ENCODE peak calls at places on chromosomes 11 and 22, in four cellular contexts. One of them, this sample, is unnamed.
A peak's percentile ranks its signal among the peaks of the same experiment; 100 is the strongest.

GRCh38 chr11:77147668-77148321 is 19.7 kb downstream of the MYO7A start:
- DNase-seq in Caco-2: no peak
- DNase-seq in iPS DF 6.9: no peak
- DNase-seq in uterus: no peak
- DNase-seq in this sample: peak; percentile 15

GRCh38 chr11:104127828-104128227 is 36.1 kb downstream of the PDGFD start:
- DNase-seq in Caco-2: no peak
- DNase-seq in iPS DF 6.9: no peak
- DNase-seq in uterus: no peak
- DNase-seq in this sample: peak; percentile 64

GRCh38 chr11:35664977-35665441 is 2.4 kb downstream of the TRIM44 start:
- DNase-seq in Caco-2: no peak
- DNase-seq in iPS DF 6.9: no peak
- DNase-seq in uterus: no peak
- DNase-seq in this sample: no peak

GRCh38 chr11:1782831-1783724 is 19.4 kb upstream of the CTSD start:
- DNase-seq in Caco-2: no peak
- DNase-seq in iPS DF 6.9: no peak
- DNase-seq in uterus: no peak
- DNase-seq in this sample: no peak

GRCh38 chr22:26547426-26547825 is 35.2 kb upstream of the TFIP11 start:
- DNase-seq in Caco-2: no peak
- DNase-seq in iPS DF 6.9: no peak
- DNase-seq in uterus: no peak
- DNase-seq in this sample: no peak

GRCh38 chr22:37254206-37254866 is 10.3 kb upstream of the RAC2 start:
- DNase-seq in Caco-2: no peak
- DNase-seq in iPS DF 6.9: no peak
- DNase-seq in uterus: no peak
- DNase-seq in this sample: no peak

GRCh38 chr11:18632841-18633240 is 1.3 kb downstream of the SPTY2D1 start:
- DNase-seq in Caco-2: no peak
- DNase-seq in iPS DF 6.9: no peak
- DNase-seq in uterus: no peak
- DNase-seq in this sample: no peak

GRCh38 chr11:69744435-69744834 is 30.7 kb downstream of the FGF4 start:
- DNase-seq in Caco-2: peak; percentile 76
- DNase-seq in iPS DF 6.9: no peak
- DNase-seq in uterus: no peak
- DNase-seq in this sample: peak; percentile 92

GRCh38 chr22:32342977-32343376 is 14.7 kb upstream of the RFPL3 start:
- DNase-seq in Caco-2: no peak
- DNase-seq in iPS DF 6.9: no peak
- DNase-seq in uterus: no peak
- DNase-seq in this sample: no peak

GRCh38 chr11:5605849-5606248 is 9.4 kb downstream of the TRIM6 start:
- DNase-seq in Caco-2: no peak
- DNase-seq in iPS DF 6.9: no peak
- DNase-seq in uterus: no peak
- DNase-seq in this sample: no peak

GRCh38 chr11:93613432-93613831 is 48.0 kb upstream of the CEP295 start:
- DNase-seq in Caco-2: no peak
- DNase-seq in iPS DF 6.9: no peak
- DNase-seq in uterus: no peak
- DNase-seq in this sample: no peak

GRCh38 chr11:118318112-118319030 is 13.8 kb downstream of the CD3E start:
- DNase-seq in Caco-2: peak; percentile 13
- DNase-seq in iPS DF 6.9: no peak
- DNase-seq in uterus: no peak
- DNase-seq in this sample: no peak

GRCh38 chr11:15807827-15808226 is 548.5 kb downstream of the SOX6 start:
- DNase-seq in Caco-2: no peak
- DNase-seq in iPS DF 6.9: no peak
- DNase-seq in uterus: no peak
- DNase-seq in this sample: no peak

GRCh38 chr11:65435981-65436411 is 13.4 kb downstream of the NEAT1 start:
- DNase-seq in Caco-2: no peak
- DNase-seq in iPS DF 6.9: no peak
- DNase-seq in uterus: no peak
- DNase-seq in this sample: peak; percentile 35

GRCh38 chr11:126118806-126119205 is 56.1 kb upstream of the CDON start:
- DNase-seq in Caco-2: no peak
- DNase-seq in iPS DF 6.9: no peak
- DNase-seq in uterus: no peak
- DNase-seq in this sample: no peak

GRCh38 chr22:43039800-43040199 is 24.9 kb upstream of the PACSIN2 start:
- DNase-seq in Caco-2: no peak
- DNase-seq in iPS DF 6.9: no peak
- DNase-seq in uterus: no peak
- DNase-seq in this sample: no peak

GRCh38 chr11:101914349-101914736 is 467 bp upstream of the CEP126 start:
- DNase-seq in Caco-2: no peak
- DNase-seq in iPS DF 6.9: no peak
- DNase-seq in uterus: no peak
- DNase-seq in this sample: peak; percentile 64

GRCh38 chr11:3642071-3642951 is 519 bp upstream of the ART5 start:
- DNase-seq in Caco-2: peak; percentile 92
- DNase-seq in iPS DF 6.9: peak; percentile 89
- DNase-seq in uterus: peak; percentile 87
- DNase-seq in this sample: peak; percentile 97

GRCh38 chr11:133934599-133935550 is 21.9 kb downstream of the IGSF9B start:
- DNase-seq in Caco-2: no peak
- DNase-seq in iPS DF 6.9: no peak
- DNase-seq in uterus: no peak
- DNase-seq in this sample: peak; percentile 35

GRCh38 chr11:19444231-19444630 is 203.5 kb upstream of the E2F8 start:
- DNase-seq in Caco-2: no peak
- DNase-seq in iPS DF 6.9: no peak
- DNase-seq in uterus: no peak
- DNase-seq in this sample: no peak

GRCh38 chr11:72475359-72475758 is 41.0 kb upstream of the CLPB start:
- DNase-seq in Caco-2: no peak
- DNase-seq in iPS DF 6.9: no peak
- DNase-seq in uterus: no peak
- DNase-seq in this sample: no peak

GRCh38 chr11:69647349-69647748 is 6.4 kb downstream of the CCND1 start:
- DNase-seq in Caco-2: no peak
- DNase-seq in iPS DF 6.9: no peak
- DNase-seq in uterus: no peak
- DNase-seq in this sample: no peak

GRCh38 chr11:95503047-95503446 is 272.0 kb upstream of the SESN3 start:
- DNase-seq in Caco-2: no peak
- DNase-seq in iPS DF 6.9: no peak
- DNase-seq in uterus: no peak
- DNase-seq in this sample: peak; percentile 61

GRCh38 chr11:47616726-47617416 is 22.7 kb upstream of the C1QTNF4 start:
- DNase-seq in Caco-2: no peak
- DNase-seq in iPS DF 6.9: peak; percentile 29
- DNase-seq in uterus: peak; percentile 59
- DNase-seq in this sample: peak; percentile 89

GRCh38 chr11:102521121-102521520 is 9.4 kb downstream of the MMP7 start:
- DNase-seq in Caco-2: no peak
- DNase-seq in iPS DF 6.9: no peak
- DNase-seq in uterus: no peak
- DNase-seq in this sample: no peak

GRCh38 chr22:47377926-47378560 is 615.6 kb downstream of the TBC1D22A start:
- DNase-seq in Caco-2: peak; percentile 14
- DNase-seq in iPS DF 6.9: no peak
- DNase-seq in uterus: no peak
- DNase-seq in this sample: no peak
- H3K9me3 ChIP-seq in Caco-2: no peaks in the 10 kb centered on the region
- H3K9me3 ChIP-seq in iPS DF 6.9: peaks cover 24% of the 10 kb centered on the region
- H3K9me3 ChIP-seq in uterus: no peaks in the 10 kb centered on the region
- H3K9me3 ChIP-seq in this sample: no peaks in the 10 kb centered on the region

DNA sequence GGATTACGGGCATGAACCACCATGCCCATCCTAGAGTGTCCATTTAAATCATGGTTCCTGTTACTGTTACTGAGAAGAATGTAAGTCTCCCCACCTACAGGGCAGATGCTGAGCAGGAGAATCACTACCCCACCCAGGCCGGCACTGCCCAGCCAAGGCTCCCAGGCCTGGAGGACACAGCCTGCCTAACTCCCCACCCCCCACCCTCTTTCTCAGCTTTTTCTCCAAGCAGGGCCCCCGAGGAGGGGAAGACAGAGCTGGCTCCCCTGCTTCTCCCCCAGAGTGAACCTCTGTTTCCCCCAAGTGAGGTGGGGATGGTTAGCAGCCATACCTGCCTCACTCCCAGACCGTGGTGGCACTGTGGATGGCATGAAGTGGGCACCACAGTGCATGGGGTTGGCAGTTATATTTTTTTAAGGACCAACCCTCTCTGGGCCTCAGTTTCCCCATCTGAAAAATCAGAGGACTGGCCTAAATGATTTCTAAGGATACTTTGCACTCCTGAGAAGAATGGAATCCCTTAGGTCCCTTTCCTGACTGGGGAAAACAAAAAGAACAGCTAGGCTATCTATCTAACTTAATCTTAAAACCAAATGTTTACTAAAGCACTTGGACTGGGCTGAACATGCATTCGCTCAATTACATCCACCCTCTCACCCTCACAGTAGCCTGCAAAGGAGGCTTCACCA is 5.0 kb downstream of the CBX7 start:
- DNase-seq in Caco-2: peak; percentile 13
- DNase-seq in iPS DF 6.9: no peak
- DNase-seq in uterus: no peak
- DNase-seq in this sample: no peak
- H3K4me1 ChIP-seq in Caco-2: peaks cover 14% of the 10 kb centered on the region
- H3K4me1 ChIP-seq in iPS DF 6.9: peaks cover 12% of the 10 kb centered on the region
- H3K4me1 ChIP-seq in uterus: peaks cover 6% of the 10 kb centered on the region
- H3K4me1 ChIP-seq in this sample: peaks cover 13% of the 10 kb centered on the region

GRCh38 chr11:130523166-130523565 is 74.7 kb downstream of the ADAMTS15 start:
- DNase-seq in Caco-2: no peak
- DNase-seq in iPS DF 6.9: no peak
- DNase-seq in uterus: no peak
- DNase-seq in this sample: no peak

GRCh38 chr11:130524132-130524790 is 75.8 kb downstream of the ADAMTS15 start:
- DNase-seq in Caco-2: no peak
- DNase-seq in iPS DF 6.9: no peak
- DNase-seq in uterus: no peak
- DNase-seq in this sample: no peak

GRCh38 chr11:130525307-130525706 is 76.9 kb downstream of the ADAMTS15 start:
- DNase-seq in Caco-2: no peak
- DNase-seq in iPS DF 6.9: no peak
- DNase-seq in uterus: no peak
- DNase-seq in this sample: no peak

GRCh38 chr11:130522284-130522961 is 74.0 kb downstream of the ADAMTS15 start:
- DNase-seq in Caco-2: peak; percentile 79
- DNase-seq in iPS DF 6.9: no peak
- DNase-seq in uterus: peak; percentile 94
- DNase-seq in this sample: peak; percentile 97

DNA sequence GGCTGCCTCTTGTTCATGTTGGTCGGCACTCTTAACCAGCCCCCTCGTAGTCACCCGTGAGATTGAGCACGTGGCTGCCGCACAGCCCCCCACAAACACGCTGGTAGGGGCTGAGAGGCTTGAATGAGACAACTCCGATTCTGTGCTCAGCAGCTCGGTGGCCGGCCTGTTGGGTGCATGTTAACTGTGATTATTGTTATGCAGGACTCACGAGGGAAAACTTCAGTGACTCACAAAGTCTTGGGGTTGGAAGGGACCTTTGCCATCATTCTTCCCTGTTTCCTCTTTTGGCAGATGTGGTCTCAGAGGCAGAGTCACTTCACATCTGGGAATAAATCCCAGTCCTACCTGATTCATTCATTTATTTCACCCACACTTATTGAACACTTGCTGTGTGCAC is 75.2 kb downstream of the ADAMTS15 start:
- DNase-seq in Caco-2: no peak
- DNase-seq in iPS DF 6.9: no peak
- DNase-seq in uterus: no peak
- DNase-seq in this sample: peak; percentile 68
- H3K4me3 ChIP-seq in Caco-2: no peak overlapping the region
- H3K4me3 ChIP-seq in iPS DF 6.9: no peak overlapping the region
- H3K4me3 ChIP-seq in uterus: no peak overlapping the region
- H3K4me3 ChIP-seq in this sample: no peak overlapping the region

GRCh38 chr11:41935795-41936194 is 476.3 kb upstream of the LRRC4C start:
- DNase-seq in Caco-2: no peak
- DNase-seq in iPS DF 6.9: no peak
- DNase-seq in uterus: no peak
- DNase-seq in this sample: no peak
- H3K9me3 ChIP-seq in Caco-2: no peaks in the 10 kb centered on the region
- H3K9me3 ChIP-seq in iPS DF 6.9: no peaks in the 10 kb centered on the region
- H3K9me3 ChIP-seq in uterus: no peaks in the 10 kb centered on the region
- H3K9me3 ChIP-seq in this sample: no peaks in the 10 kb centered on the region

GRCh38 chr11:61354208-61354607 is 7.5 kb downstream of the CYB561A3 start:
- DNase-seq in Caco-2: no peak
- DNase-seq in iPS DF 6.9: no peak
- DNase-seq in uterus: no peak
- DNase-seq in this sample: no peak

GRCh38 chr11:61358566-61358965 is 3.1 kb downstream of the CYB561A3 start:
- DNase-seq in Caco-2: no peak
- DNase-seq in iPS DF 6.9: no peak
- DNase-seq in uterus: no peak
- DNase-seq in this sample: no peak

GRCh38 chr11:61357233-61357893 is 4.3 kb downstream of the CYB561A3 start:
- DNase-seq in Caco-2: no peak
- DNase-seq in iPS DF 6.9: no peak
- DNase-seq in uterus: no peak
- DNase-seq in this sample: no peak

GRCh38 chr11:61357894-61358239 is 3.8 kb downstream of the CYB561A3 start:
- DNase-seq in Caco-2: no peak
- DNase-seq in iPS DF 6.9: no peak
- DNase-seq in uterus: no peak
- DNase-seq in this sample: no peak

GRCh38 chr11:61356701-61357100 is 5.0 kb downstream of the CYB561A3 start:
- DNase-seq in Caco-2: no peak
- DNase-seq in iPS DF 6.9: no peak
- DNase-seq in uterus: no peak
- DNase-seq in this sample: no peak
- H3K4me1 ChIP-seq in Caco-2: peaks cover 3% of the 10 kb centered on the region
- H3K4me1 ChIP-seq in iPS DF 6.9: no peaks in the 10 kb centered on the region
- H3K4me1 ChIP-seq in uterus: no peaks in the 10 kb centered on the region
- H3K4me1 ChIP-seq in this sample: peaks cover 9% of the 10 kb centered on the region

GRCh38 chr11:121450424-121450823 is 1.7 kb upstream of the SORL1 start:
- DNase-seq in Caco-2: no peak
- DNase-seq in iPS DF 6.9: no peak
- DNase-seq in uterus: no peak
- DNase-seq in this sample: no peak
- H3K4me3 ChIP-seq in Caco-2: peak overlapping the region; percentile 47
- H3K4me3 ChIP-seq in iPS DF 6.9: no peak overlapping the region
- H3K4me3 ChIP-seq in uterus: no peak overlapping the region
- H3K4me3 ChIP-seq in this sample: no peak overlapping the region

This sample was measured in cardiac muscle cell.